ENCODE peak calls at places on chromosomes 4 and X, in four cellular contexts. One of them, this sample, is unnamed.

GRCh38 chr4:1196421-1197183 is 24.2 kb upstream of the SPON2 start:
- DNase-seq in germinal center: no peak
- DNase-seq in central memory CD4-positive, alpha-beta T cell: no peak
- DNase-seq in stimulated activated CD4-positive, alpha-beta T cell treated with anti-CD3 and anti-CD28 coated beads, Interleukin-12 subunit alpha, Interleukin-12 subunit beta, amount 100 ng/mL, for 48 hours: no peak
- DNase-seq in this sample: no peak

GRCh38 chrX:24231169-24231568 is 81.6 kb downstream of the ZFX start:
- DNase-seq in germinal center: no peak
- DNase-seq in central memory CD4-positive, alpha-beta T cell: no peak
- DNase-seq in stimulated activated CD4-positive, alpha-beta T cell treated with anti-CD3 and anti-CD28 coated beads, Interleukin-12 subunit alpha, Interleukin-12 subunit beta, amount 100 ng/mL, for 48 hours: no peak
- DNase-seq in this sample: peak; percentile 15

GRCh38 chr4:75340561-75340960 is 173.6 kb downstream of the RCHY1 start:
- DNase-seq in germinal center: no peak
- DNase-seq in central memory CD4-positive, alpha-beta T cell: no peak
- DNase-seq in stimulated activated CD4-positive, alpha-beta T cell treated with anti-CD3 and anti-CD28 coated beads, Interleukin-12 subunit alpha, Interleukin-12 subunit beta, amount 100 ng/mL, for 48 hours: no peak
- DNase-seq in this sample: no peak

GRCh38 chr4:77178560-77178959 is 21.6 kb downstream of the CCNG2 start:
- DNase-seq in germinal center: no peak
- DNase-seq in central memory CD4-positive, alpha-beta T cell: no peak
- DNase-seq in stimulated activated CD4-positive, alpha-beta T cell treated with anti-CD3 and anti-CD28 coated beads, Interleukin-12 subunit alpha, Interleukin-12 subunit beta, amount 100 ng/mL, for 48 hours: no peak
- DNase-seq in this sample: no peak

GRCh38 chr4:152359208-152360044 is 176.5 kb downstream of the FBXW7 start:
- DNase-seq in germinal center: no peak
- DNase-seq in central memory CD4-positive, alpha-beta T cell: no peak
- DNase-seq in stimulated activated CD4-positive, alpha-beta T cell treated with anti-CD3 and anti-CD28 coated beads, Interleukin-12 subunit alpha, Interleukin-12 subunit beta, amount 100 ng/mL, for 48 hours: no peak
- DNase-seq in this sample: peak; percentile 5

GRCh38 chrX:32673193-32673592 is 538.2 kb downstream of the DMD start:
- DNase-seq in germinal center: no peak
- DNase-seq in central memory CD4-positive, alpha-beta T cell: no peak
- DNase-seq in stimulated activated CD4-positive, alpha-beta T cell treated with anti-CD3 and anti-CD28 coated beads, Interleukin-12 subunit alpha, Interleukin-12 subunit beta, amount 100 ng/mL, for 48 hours: no peak
- DNase-seq in this sample: peak; percentile 6

GRCh38 chr4:101780284-101780683 is 10.2 kb upstream of the BANK1 start:
- DNase-seq in germinal center: no peak
- DNase-seq in central memory CD4-positive, alpha-beta T cell: no peak
- DNase-seq in stimulated activated CD4-positive, alpha-beta T cell treated with anti-CD3 and anti-CD28 coated beads, Interleukin-12 subunit alpha, Interleukin-12 subunit beta, amount 100 ng/mL, for 48 hours: no peak
- DNase-seq in this sample: no peak

GRCh38 chr4:20017439-20017838 is 234.3 kb upstream of the SLIT2 start:
- DNase-seq in germinal center: no peak
- DNase-seq in central memory CD4-positive, alpha-beta T cell: no peak
- DNase-seq in stimulated activated CD4-positive, alpha-beta T cell treated with anti-CD3 and anti-CD28 coated beads, Interleukin-12 subunit alpha, Interleukin-12 subunit beta, amount 100 ng/mL, for 48 hours: no peak
- DNase-seq in this sample: no peak

GRCh38 chrX:30215357-30215843 is at the start of gene MAGEB2:
- DNase-seq in germinal center: no peak
- DNase-seq in central memory CD4-positive, alpha-beta T cell: no peak
- DNase-seq in stimulated activated CD4-positive, alpha-beta T cell treated with anti-CD3 and anti-CD28 coated beads, Interleukin-12 subunit alpha, Interleukin-12 subunit beta, amount 100 ng/mL, for 48 hours: no peak
- DNase-seq in this sample: no peak

This sample was measured in GM13977.